ENCODE peak calls at places on chromosomes 4 and X, in five cellular contexts. Z is NCI-H774; J is NCI-H460; X is CD8-positive, alpha-beta memory T cell; E is RWPE1. C is an unnamed sample.

GRCh38 chr4:176052744-176053143 is 12.9 kb upstream of the WDR17 start:
- DNase-seq in X (no peak), J (no peak), Z (no peak), E (no peak), C (no peak)

GRCh38 chr4:159159611-159160010 is 56.7 kb downstream of the RAPGEF2 start:
- DNase-seq in E (no peak), Z (no peak), X (no peak), J (no peak), C (no peak)

GRCh38 chr4:104491396-104491821 is 3.3 kb downstream of the CXXC4 start:
- DNase-seq in Z (no peak), E (peak), X (peak), J (no peak), C (no peak)

GRCh38 chrX:150736478-150736877 is 43.3 kb downstream of the MTMR1 start:
- DNase-seq in E (no peak), X (no peak), J (no peak), Z (no peak), C (no peak)

GRCh38 chr4:119490335-119490734 is 138.3 kb downstream of the PDE5A start:
- DNase-seq in E (no peak), J (no peak), X (no peak), Z (no peak), C (no peak)

GRCh38 chrX:29478336-29479069 is 736.9 kb upstream of the MAGEB2 start:
- DNase-seq in X (no peak), E (peak), J (peak), Z (peak), C (no peak)

GRCh38 chr4:70715097-70715496 is 6.7 kb upstream of the RUFY3 start:
- DNase-seq in X (no peak), Z (no peak), J (no peak), E (no peak), C (no peak)

GRCh38 chr4:139184129-139184528 is 7.1 kb upstream of the ELF2 start:
- DNase-seq in E (no peak), J (no peak), Z (no peak), X (no peak), C (no peak)

GRCh38 chrX:129954804-129955203 is 27.6 kb upstream of the BCORL1 start:
- DNase-seq in Z (no peak), J (no peak), E (no peak), X (no peak), C (no peak)